ENCODE peak calls at places on chromosomes 12 and 14, in five cellular contexts. One of them, this sample, is unnamed.

GRCh38 chr12:13241833-13242232 is 45.3 kb downstream of the EMP1 start:
- ATAC-seq in HepG2: peak
- ATAC-seq in mucosa of descending colon: peak
- ATAC-seq in stimulated activated naive CD8-positive, alpha-beta T cell treated with anti-CD3 and anti-CD28 coated beads, Interleukin-15, Interleukin-2, amounts not matched to agents 100 U/mL and 50 U/mL, for 24 hours: no peak
- ATAC-seq in body of pancreas: no peak
- ATAC-seq in this sample: no peak

GRCh38 chr12:585062-586061 is 77.9 kb downstream of the NINJ2 start:
- ATAC-seq in HepG2: peak
- ATAC-seq in mucosa of descending colon: no peak
- ATAC-seq in stimulated activated naive CD8-positive, alpha-beta T cell treated with anti-CD3 and anti-CD28 coated beads, Interleukin-15, Interleukin-2, amounts not matched to agents 100 U/mL and 50 U/mL, for 24 hours: no peak
- ATAC-seq in body of pancreas: no peak
- ATAC-seq in this sample: no peak

GRCh38 chr12:13152281-13152680 is 44.2 kb upstream of the EMP1 start:
- ATAC-seq in HepG2: no peak
- ATAC-seq in mucosa of descending colon: peak
- ATAC-seq in stimulated activated naive CD8-positive, alpha-beta T cell treated with anti-CD3 and anti-CD28 coated beads, Interleukin-15, Interleukin-2, amounts not matched to agents 100 U/mL and 50 U/mL, for 24 hours: no peak
- ATAC-seq in body of pancreas: no peak
- ATAC-seq in this sample: peak

GRCh38 chr12:101781834-101782543 is 42.7 kb upstream of the SYCP3 start:
- ATAC-seq in HepG2: no peak
- ATAC-seq in mucosa of descending colon: no peak
- ATAC-seq in stimulated activated naive CD8-positive, alpha-beta T cell treated with anti-CD3 and anti-CD28 coated beads, Interleukin-15, Interleukin-2, amounts not matched to agents 100 U/mL and 50 U/mL, for 24 hours: peak
- ATAC-seq in body of pancreas: no peak
- ATAC-seq in this sample: peak

GRCh38 chr12:92123780-92124707 is 21.6 kb downstream of the BTG1 start:
- ATAC-seq in HepG2: no peak
- ATAC-seq in mucosa of descending colon: no peak
- ATAC-seq in stimulated activated naive CD8-positive, alpha-beta T cell treated with anti-CD3 and anti-CD28 coated beads, Interleukin-15, Interleukin-2, amounts not matched to agents 100 U/mL and 50 U/mL, for 24 hours: peak
- ATAC-seq in body of pancreas: no peak
- ATAC-seq in this sample: peak

GRCh38 chr12:58465418-58465817 is 454.9 kb downstream of the LRIG3 start:
- ATAC-seq in HepG2: no peak
- ATAC-seq in mucosa of descending colon: no peak
- ATAC-seq in stimulated activated naive CD8-positive, alpha-beta T cell treated with anti-CD3 and anti-CD28 coated beads, Interleukin-15, Interleukin-2, amounts not matched to agents 100 U/mL and 50 U/mL, for 24 hours: no peak
- ATAC-seq in body of pancreas: no peak
- ATAC-seq in this sample: no peak

GRCh38 chr12:32889073-32889760 is 7.4 kb downstream of the PKP2 start:
- ATAC-seq in HepG2: no peak
- ATAC-seq in mucosa of descending colon: no peak
- ATAC-seq in stimulated activated naive CD8-positive, alpha-beta T cell treated with anti-CD3 and anti-CD28 coated beads, Interleukin-15, Interleukin-2, amounts not matched to agents 100 U/mL and 50 U/mL, for 24 hours: no peak
- ATAC-seq in body of pancreas: no peak
- ATAC-seq in this sample: no peak

GRCh38 chr12:101924647-101925046 is 47.3 kb downstream of the DRAM1 start:
- ATAC-seq in HepG2: no peak
- ATAC-seq in mucosa of descending colon: no peak
- ATAC-seq in stimulated activated naive CD8-positive, alpha-beta T cell treated with anti-CD3 and anti-CD28 coated beads, Interleukin-15, Interleukin-2, amounts not matched to agents 100 U/mL and 50 U/mL, for 24 hours: no peak
- ATAC-seq in body of pancreas: no peak
- ATAC-seq in this sample: no peak

GRCh38 chr14:23352506-23353432 is at the start of gene SLC22A17:
- ATAC-seq in HepG2: peak
- ATAC-seq in mucosa of descending colon: peak
- ATAC-seq in stimulated activated naive CD8-positive, alpha-beta T cell treated with anti-CD3 and anti-CD28 coated beads, Interleukin-15, Interleukin-2, amounts not matched to agents 100 U/mL and 50 U/mL, for 24 hours: peak
- ATAC-seq in body of pancreas: peak
- ATAC-seq in this sample: peak

GRCh38 chr12:27657296-27657695 is 39.0 kb upstream of the REP15 start:
- ATAC-seq in HepG2: no peak
- ATAC-seq in mucosa of descending colon: no peak
- ATAC-seq in stimulated activated naive CD8-positive, alpha-beta T cell treated with anti-CD3 and anti-CD28 coated beads, Interleukin-15, Interleukin-2, amounts not matched to agents 100 U/mL and 50 U/mL, for 24 hours: no peak
- ATAC-seq in body of pancreas: no peak
- ATAC-seq in this sample: no peak

GRCh38 chr12:65496617-65497016 is 218.1 kb downstream of the MSRB3 start:
- ATAC-seq in HepG2: no peak
- ATAC-seq in mucosa of descending colon: no peak
- ATAC-seq in stimulated activated naive CD8-positive, alpha-beta T cell treated with anti-CD3 and anti-CD28 coated beads, Interleukin-15, Interleukin-2, amounts not matched to agents 100 U/mL and 50 U/mL, for 24 hours: no peak
- ATAC-seq in body of pancreas: peak
- ATAC-seq in this sample: no peak

GRCh38 chr14:77088645-77089044 is 9.4 kb upstream of the CIPC start:
- ATAC-seq in HepG2: no peak
- ATAC-seq in mucosa of descending colon: peak
- ATAC-seq in stimulated activated naive CD8-positive, alpha-beta T cell treated with anti-CD3 and anti-CD28 coated beads, Interleukin-15, Interleukin-2, amounts not matched to agents 100 U/mL and 50 U/mL, for 24 hours: no peak
- ATAC-seq in body of pancreas: no peak
- ATAC-seq in this sample: no peak

GRCh38 chr12:13347241-13348043 is 150.9 kb downstream of the EMP1 start:
- ATAC-seq in HepG2: no peak
- ATAC-seq in mucosa of descending colon: no peak
- ATAC-seq in stimulated activated naive CD8-positive, alpha-beta T cell treated with anti-CD3 and anti-CD28 coated beads, Interleukin-15, Interleukin-2, amounts not matched to agents 100 U/mL and 50 U/mL, for 24 hours: peak
- ATAC-seq in body of pancreas: no peak
- ATAC-seq in this sample: peak

GRCh38 chr12:92553389-92553788 is 149.4 kb upstream of the PLEKHG7 start:
- ATAC-seq in HepG2: peak
- ATAC-seq in mucosa of descending colon: peak
- ATAC-seq in stimulated activated naive CD8-positive, alpha-beta T cell treated with anti-CD3 and anti-CD28 coated beads, Interleukin-15, Interleukin-2, amounts not matched to agents 100 U/mL and 50 U/mL, for 24 hours: no peak
- ATAC-seq in body of pancreas: peak
- ATAC-seq in this sample: no peak

GRCh38 chr14:88346048-88346639 is 23.1 kb upstream of the KCNK10 start:
- ATAC-seq in HepG2: peak
- ATAC-seq in mucosa of descending colon: peak
- ATAC-seq in stimulated activated naive CD8-positive, alpha-beta T cell treated with anti-CD3 and anti-CD28 coated beads, Interleukin-15, Interleukin-2, amounts not matched to agents 100 U/mL and 50 U/mL, for 24 hours: no peak
- ATAC-seq in body of pancreas: no peak
- ATAC-seq in this sample: no peak

GRCh38 chr14:25003537-25003936 is 46.4 kb downstream of the STXBP6 start:
- ATAC-seq in HepG2: no peak
- ATAC-seq in mucosa of descending colon: no peak
- ATAC-seq in stimulated activated naive CD8-positive, alpha-beta T cell treated with anti-CD3 and anti-CD28 coated beads, Interleukin-15, Interleukin-2, amounts not matched to agents 100 U/mL and 50 U/mL, for 24 hours: no peak
- ATAC-seq in body of pancreas: no peak
- ATAC-seq in this sample: no peak

GRCh38 chr12:76083246-76083735 is 1.2 kb downstream of the NAP1L1 start:
- ATAC-seq in HepG2: no peak
- ATAC-seq in mucosa of descending colon: no peak
- ATAC-seq in stimulated activated naive CD8-positive, alpha-beta T cell treated with anti-CD3 and anti-CD28 coated beads, Interleukin-15, Interleukin-2, amounts not matched to agents 100 U/mL and 50 U/mL, for 24 hours: no peak
- ATAC-seq in body of pancreas: no peak
- ATAC-seq in this sample: no peak

This sample was measured in stimulated activated memory B cell treated with anti-CD40 and anti-IgM and Interleukin-4, amounts not matched to agents 10 μg/mL and 1 μg/mL and 100 μg/mL, for 72 hours.